ENCODE peak calls at places on chromosome 6, in ten cellular contexts. One of them, this sample, is unnamed.

GRCh38 chr6:4752068-4752467 is 24.1 kb upstream of the CDYL start:
- DNase-seq in mammary epithelial cell: no peak
- DNase-seq in psoas muscle: no peak
- DNase-seq in SJSA1: no peak
- DNase-seq in GM12865: no peak
- DNase-seq in adrenal gland: no peak
- DNase-seq in endodermal cell: no peak
- DNase-seq in CD4-positive, alpha-beta memory T cell: no peak
- DNase-seq in Jurkat, Clone E6-1: no peak
- DNase-seq in left lung: no peak
- DNase-seq in this sample: no peak

GRCh38 chr6:1535295-1535694 is 74.4 kb upstream of the FOXC1 start:
- DNase-seq in mammary epithelial cell: peak
- DNase-seq in psoas muscle: no peak
- DNase-seq in SJSA1: no peak
- DNase-seq in GM12865: no peak
- DNase-seq in adrenal gland: peak
- DNase-seq in endodermal cell: no peak
- DNase-seq in CD4-positive, alpha-beta memory T cell: peak
- DNase-seq in Jurkat, Clone E6-1: no peak
- DNase-seq in left lung: no peak
- DNase-seq in this sample: no peak

GRCh38 chr6:123616942-123617341 is 19.8 kb downstream of the TRDN start:
- DNase-seq in mammary epithelial cell: no peak
- DNase-seq in psoas muscle: no peak
- DNase-seq in SJSA1: no peak
- DNase-seq in GM12865: no peak
- DNase-seq in adrenal gland: no peak
- DNase-seq in endodermal cell: no peak
- DNase-seq in CD4-positive, alpha-beta memory T cell: no peak
- DNase-seq in Jurkat, Clone E6-1: no peak
- DNase-seq in left lung: no peak
- DNase-seq in this sample: no peak

GRCh38 chr6:2715737-2716136 is 35.0 kb downstream of the MYLK4 start:
- DNase-seq in mammary epithelial cell: no peak
- DNase-seq in psoas muscle: no peak
- DNase-seq in SJSA1: no peak
- DNase-seq in GM12865: no peak
- DNase-seq in adrenal gland: no peak
- DNase-seq in endodermal cell: no peak
- DNase-seq in CD4-positive, alpha-beta memory T cell: no peak
- DNase-seq in Jurkat, Clone E6-1: no peak
- DNase-seq in left lung: no peak
- DNase-seq in this sample: no peak

GRCh38 chr6:36419295-36419694 is 23.4 kb downstream of the PXT1 start:
- DNase-seq in mammary epithelial cell: peak
- DNase-seq in psoas muscle: no peak
- DNase-seq in SJSA1: no peak
- DNase-seq in GM12865: no peak
- DNase-seq in adrenal gland: no peak
- DNase-seq in endodermal cell: no peak
- DNase-seq in CD4-positive, alpha-beta memory T cell: no peak
- DNase-seq in Jurkat, Clone E6-1: no peak
- DNase-seq in left lung: no peak
- DNase-seq in this sample: no peak

GRCh38 chr6:158653577-158654354 is 3.9 kb downstream of the SYTL3 start:
- DNase-seq in mammary epithelial cell: no peak
- DNase-seq in psoas muscle: no peak
- DNase-seq in SJSA1: peak
- DNase-seq in GM12865: peak
- DNase-seq in adrenal gland: no peak
- DNase-seq in endodermal cell: peak
- DNase-seq in CD4-positive, alpha-beta memory T cell: peak
- DNase-seq in Jurkat, Clone E6-1: peak
- DNase-seq in left lung: no peak
- DNase-seq in this sample: no peak

GRCh38 chr6:10481101-10481500 is 40.0 kb upstream of the GCNT2 start:
- DNase-seq in mammary epithelial cell: no peak
- DNase-seq in psoas muscle: no peak
- DNase-seq in SJSA1: peak
- DNase-seq in GM12865: no peak
- DNase-seq in adrenal gland: no peak
- DNase-seq in endodermal cell: no peak
- DNase-seq in CD4-positive, alpha-beta memory T cell: no peak
- DNase-seq in Jurkat, Clone E6-1: no peak
- DNase-seq in left lung: no peak
- DNase-seq in this sample: no peak

GRCh38 chr6:30810813-30811329 is 66.5 kb upstream of the IER3 start:
- DNase-seq in mammary epithelial cell: peak
- DNase-seq in psoas muscle: no peak
- DNase-seq in SJSA1: no peak
- DNase-seq in GM12865: peak
- DNase-seq in adrenal gland: no peak
- DNase-seq in endodermal cell: peak
- DNase-seq in CD4-positive, alpha-beta memory T cell: peak
- DNase-seq in Jurkat, Clone E6-1: no peak
- DNase-seq in left lung: no peak
- DNase-seq in this sample: no peak

DNA sequence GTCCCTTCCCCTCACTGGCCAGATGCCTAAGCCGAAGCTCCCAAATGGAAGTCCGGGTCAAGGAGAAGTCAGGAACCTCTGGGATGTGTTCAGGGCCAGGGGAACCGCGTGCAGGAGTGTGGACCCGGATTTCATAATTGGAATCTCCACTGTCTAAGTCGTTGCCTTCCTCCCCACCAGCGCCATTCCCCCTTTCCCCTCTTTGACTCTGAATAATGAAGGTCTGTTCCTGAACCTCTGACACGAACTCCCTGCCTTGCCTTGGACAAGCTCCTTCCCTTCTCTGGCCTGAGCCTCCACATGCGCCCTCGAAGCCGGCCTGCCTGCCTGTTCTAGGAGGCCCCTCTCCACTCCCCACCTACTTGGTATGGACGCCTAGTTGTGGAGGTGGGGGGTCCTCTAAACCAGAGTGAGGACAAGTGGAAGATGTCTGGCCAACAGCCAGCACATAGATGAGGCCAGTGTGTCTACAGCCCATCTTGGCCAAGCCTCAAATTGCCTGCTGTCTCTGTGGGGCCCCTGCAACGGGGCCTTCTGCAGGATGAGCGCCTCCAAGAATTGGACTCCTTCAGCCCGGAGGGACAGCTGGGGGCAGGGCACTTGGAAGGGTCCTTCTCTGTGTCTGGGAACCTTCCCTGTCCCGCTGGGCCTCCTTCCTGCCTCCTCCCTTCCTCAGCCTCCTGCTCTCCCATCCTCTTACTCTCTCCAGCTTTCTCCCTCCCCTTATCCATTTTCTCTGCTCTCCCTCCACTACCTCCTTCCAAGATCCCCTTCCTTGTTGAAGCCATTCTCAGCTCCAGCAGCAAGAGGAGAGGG is 1.5 kb downstream of the MDFI start:
- DNase-seq in mammary epithelial cell: no peak
- DNase-seq in psoas muscle: no peak
- DNase-seq in SJSA1: no peak
- DNase-seq in GM12865: no peak
- DNase-seq in adrenal gland: no peak
- DNase-seq in endodermal cell: peak
- DNase-seq in CD4-positive, alpha-beta memory T cell: no peak
- DNase-seq in Jurkat, Clone E6-1: no peak
- DNase-seq in left lung: no peak
- DNase-seq in this sample: no peak
- H3K4me3 ChIP-seq in mammary epithelial cell: peak
- H3K4me3 ChIP-seq in psoas muscle: peak
- H3K4me3 ChIP-seq in SJSA1: no peak
- H3K4me3 ChIP-seq in GM12865: no peak
- H3K4me3 ChIP-seq in adrenal gland: no peak
- H3K4me3 ChIP-seq in endodermal cell: peak
- H3K4me3 ChIP-seq in CD4-positive, alpha-beta memory T cell: no peak
- H3K4me3 ChIP-seq in Jurkat, Clone E6-1: no peak
- H3K4me3 ChIP-seq in left lung: peak
- H3K4me3 ChIP-seq in this sample: peak

GRCh38 chr6:41642960-41643898 is 5.0 kb downstream of the MDFI start:
- DNase-seq in mammary epithelial cell: no peak
- DNase-seq in psoas muscle: no peak
- DNase-seq in SJSA1: no peak
- DNase-seq in GM12865: no peak
- DNase-seq in adrenal gland: no peak
- DNase-seq in endodermal cell: peak
- DNase-seq in CD4-positive, alpha-beta memory T cell: no peak
- DNase-seq in Jurkat, Clone E6-1: no peak
- DNase-seq in left lung: no peak
- DNase-seq in this sample: no peak

GRCh38 chr6:41644297-41644879 is 6.1 kb downstream of the MDFI start:
- DNase-seq in mammary epithelial cell: peak
- DNase-seq in psoas muscle: no peak
- DNase-seq in SJSA1: no peak
- DNase-seq in GM12865: no peak
- DNase-seq in adrenal gland: no peak
- DNase-seq in endodermal cell: peak
- DNase-seq in CD4-positive, alpha-beta memory T cell: no peak
- DNase-seq in Jurkat, Clone E6-1: no peak
- DNase-seq in left lung: no peak
- DNase-seq in this sample: no peak

GRCh38 chr6:41642090-41642959 is 4.1 kb downstream of the MDFI start:
- DNase-seq in mammary epithelial cell: no peak
- DNase-seq in psoas muscle: no peak
- DNase-seq in SJSA1: no peak
- DNase-seq in GM12865: no peak
- DNase-seq in adrenal gland: no peak
- DNase-seq in endodermal cell: no peak
- DNase-seq in CD4-positive, alpha-beta memory T cell: no peak
- DNase-seq in Jurkat, Clone E6-1: no peak
- DNase-seq in left lung: no peak
- DNase-seq in this sample: no peak

GRCh38 chr6:41645007-41645618 is 6.8 kb downstream of the MDFI start:
- DNase-seq in mammary epithelial cell: no peak
- DNase-seq in psoas muscle: no peak
- DNase-seq in SJSA1: no peak
- DNase-seq in GM12865: no peak
- DNase-seq in adrenal gland: no peak
- DNase-seq in endodermal cell: peak
- DNase-seq in CD4-positive, alpha-beta memory T cell: no peak
- DNase-seq in Jurkat, Clone E6-1: no peak
- DNase-seq in left lung: no peak
- DNase-seq in this sample: no peak

DNA sequence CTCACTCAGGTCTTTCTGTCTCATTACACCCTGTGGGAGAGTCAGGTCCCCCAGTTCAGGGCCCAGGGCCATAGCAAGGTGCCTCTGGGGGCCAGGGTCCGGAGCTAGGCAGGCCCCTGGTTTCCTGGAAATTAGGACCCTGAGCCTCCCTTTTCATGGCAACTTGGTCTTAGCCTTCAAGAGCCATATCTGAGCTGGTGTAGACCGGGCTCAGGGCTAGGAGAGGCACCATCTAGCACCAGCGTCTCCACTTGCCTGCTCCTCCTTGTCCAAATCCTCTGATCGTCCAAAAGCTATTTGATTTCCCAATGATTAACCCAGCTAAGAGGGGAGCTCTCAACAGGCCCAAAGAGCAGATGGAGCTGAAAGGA is 5.6 kb downstream of the MDFI start:
- DNase-seq in mammary epithelial cell: no peak
- DNase-seq in psoas muscle: no peak
- DNase-seq in SJSA1: no peak
- DNase-seq in GM12865: no peak
- DNase-seq in adrenal gland: no peak
- DNase-seq in endodermal cell: peak
- DNase-seq in CD4-positive, alpha-beta memory T cell: no peak
- DNase-seq in Jurkat, Clone E6-1: no peak
- DNase-seq in left lung: no peak
- DNase-seq in this sample: no peak
- H3K4me3 ChIP-seq in mammary epithelial cell: no peak
- H3K4me3 ChIP-seq in psoas muscle: no peak
- H3K4me3 ChIP-seq in SJSA1: no peak
- H3K4me3 ChIP-seq in GM12865: no peak
- H3K4me3 ChIP-seq in adrenal gland: no peak
- H3K4me3 ChIP-seq in endodermal cell: no peak
- H3K4me3 ChIP-seq in CD4-positive, alpha-beta memory T cell: no peak
- H3K4me3 ChIP-seq in Jurkat, Clone E6-1: no peak
- H3K4me3 ChIP-seq in left lung: no peak
- H3K4me3 ChIP-seq in this sample: no peak

GRCh38 chr6:108127826-108128225 is 38.0 kb upstream of the NR2E1 start:
- DNase-seq in mammary epithelial cell: peak
- DNase-seq in psoas muscle: no peak
- DNase-seq in SJSA1: peak
- DNase-seq in GM12865: no peak
- DNase-seq in adrenal gland: peak
- DNase-seq in endodermal cell: no peak
- DNase-seq in CD4-positive, alpha-beta memory T cell: no peak
- DNase-seq in Jurkat, Clone E6-1: no peak
- DNase-seq in left lung: no peak
- DNase-seq in this sample: no peak

GRCh38 chr6:108134213-108134973 is 31.4 kb upstream of the NR2E1 start:
- DNase-seq in mammary epithelial cell: no peak
- DNase-seq in psoas muscle: no peak
- DNase-seq in SJSA1: peak
- DNase-seq in GM12865: no peak
- DNase-seq in adrenal gland: no peak
- DNase-seq in endodermal cell: peak
- DNase-seq in CD4-positive, alpha-beta memory T cell: no peak
- DNase-seq in Jurkat, Clone E6-1: no peak
- DNase-seq in left lung: no peak
- DNase-seq in this sample: no peak

GRCh38 chr6:108133594-108134179 is 32.1 kb upstream of the NR2E1 start:
- DNase-seq in mammary epithelial cell: peak
- DNase-seq in psoas muscle: peak
- DNase-seq in SJSA1: peak
- DNase-seq in GM12865: no peak
- DNase-seq in adrenal gland: peak
- DNase-seq in endodermal cell: peak
- DNase-seq in CD4-positive, alpha-beta memory T cell: no peak
- DNase-seq in Jurkat, Clone E6-1: no peak
- DNase-seq in left lung: peak
- DNase-seq in this sample: peak

GRCh38 chr6:108127056-108127455 is 38.8 kb upstream of the NR2E1 start:
- DNase-seq in mammary epithelial cell: no peak
- DNase-seq in psoas muscle: no peak
- DNase-seq in SJSA1: no peak
- DNase-seq in GM12865: no peak
- DNase-seq in adrenal gland: no peak
- DNase-seq in endodermal cell: no peak
- DNase-seq in CD4-positive, alpha-beta memory T cell: no peak
- DNase-seq in Jurkat, Clone E6-1: no peak
- DNase-seq in left lung: no peak
- DNase-seq in this sample: no peak

GRCh38 chr6:108132863-108133262 is 33.0 kb upstream of the NR2E1 start:
- DNase-seq in mammary epithelial cell: no peak
- DNase-seq in psoas muscle: no peak
- DNase-seq in SJSA1: no peak
- DNase-seq in GM12865: no peak
- DNase-seq in adrenal gland: no peak
- DNase-seq in endodermal cell: peak
- DNase-seq in CD4-positive, alpha-beta memory T cell: no peak
- DNase-seq in Jurkat, Clone E6-1: no peak
- DNase-seq in left lung: no peak
- DNase-seq in this sample: no peak
- H3K4me3 ChIP-seq in mammary epithelial cell: no peak
- H3K4me3 ChIP-seq in psoas muscle: no peak
- H3K4me3 ChIP-seq in SJSA1: no peak
- H3K4me3 ChIP-seq in GM12865: no peak
- H3K4me3 ChIP-seq in adrenal gland: no peak
- H3K4me3 ChIP-seq in endodermal cell: no peak
- H3K4me3 ChIP-seq in CD4-positive, alpha-beta memory T cell: no peak
- H3K4me3 ChIP-seq in Jurkat, Clone E6-1: no peak
- H3K4me3 ChIP-seq in left lung: no peak
- H3K4me3 ChIP-seq in this sample: no peak

DNA sequence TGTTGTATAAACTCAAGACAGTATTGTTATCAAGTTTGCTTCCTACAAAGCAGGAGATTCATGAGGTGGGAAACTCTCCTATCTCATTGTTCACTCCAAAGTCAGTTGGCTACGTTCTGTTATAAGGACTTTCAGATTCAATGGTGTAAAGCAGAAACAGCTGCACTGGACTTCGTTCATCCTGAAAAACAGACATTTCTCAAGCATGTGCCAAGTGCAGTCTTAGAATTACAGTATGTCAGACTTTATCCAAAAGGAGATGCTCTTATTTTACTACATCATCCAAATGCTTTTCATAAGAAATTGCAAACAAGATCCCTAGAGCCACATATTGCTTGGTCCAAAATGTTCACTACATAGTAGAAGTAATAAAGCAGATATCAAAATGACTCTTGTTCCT is 14.9 kb downstream of the COL21A1 start:
- DNase-seq in mammary epithelial cell: no peak
- DNase-seq in psoas muscle: no peak
- DNase-seq in SJSA1: no peak
- DNase-seq in GM12865: no peak
- DNase-seq in adrenal gland: no peak
- DNase-seq in endodermal cell: no peak
- DNase-seq in CD4-positive, alpha-beta memory T cell: no peak
- DNase-seq in Jurkat, Clone E6-1: no peak
- DNase-seq in left lung: no peak
- DNase-seq in this sample: no peak
- H3K4me3 ChIP-seq in mammary epithelial cell: no peak
- H3K4me3 ChIP-seq in psoas muscle: no peak
- H3K4me3 ChIP-seq in SJSA1: no peak
- H3K4me3 ChIP-seq in GM12865: no peak
- H3K4me3 ChIP-seq in adrenal gland: no peak
- H3K4me3 ChIP-seq in endodermal cell: no peak
- H3K4me3 ChIP-seq in CD4-positive, alpha-beta memory T cell: no peak
- H3K4me3 ChIP-seq in Jurkat, Clone E6-1: no peak
- H3K4me3 ChIP-seq in left lung: no peak
- H3K4me3 ChIP-seq in this sample: no peak

This sample was measured in skeletal muscle cell.